ENCODE peak calls at places on chromosome 3, in six cellular contexts. R is HCT116, Y is HepG2, I is SK-N-SH, P is GM12878, B is H1. O is an unnamed sample.

GRCh38 chr3:110180733-110181132 is 843.4 kb upstream of the DPPA4 start:
- DNase-seq in I (no peak), Y (no peak), B (no peak), P (no peak), R (no peak), O (peak; percentile 19)

GRCh38 chr3:156474560-156475389 is 80.1 kb downstream of the SSR3 start:
- DNase-seq in B (no peak), Y (no peak), R (no peak), P (no peak), I (no peak), O (peak; percentile 52)

GRCh38 chr3:60755094-60755493 is 496.2 kb downstream of the FHIT start:
- DNase-seq in I (peak; percentile 22), B (peak; percentile 64), P (no peak), R (no peak), Y (peak; percentile 31), O (no peak)

GRCh38 chr3:144942093-144942492 is 970.5 kb downstream of the DIPK2A start:
- DNase-seq in B (no peak), R (no peak), P (no peak), I (no peak), Y (no peak), O (no peak)

GRCh38 chr3:165521131-165521871 is 315.9 kb downstream of the BCHE start:
- DNase-seq in R (no peak), I (no peak), Y (no peak), P (no peak), B (no peak), O (no peak)

GRCh38 chr3:194089357-194090177 is 46.4 kb upstream of the HES1 start:
- DNase-seq in P (no peak), R (peak; percentile 98), B (no peak), Y (peak; percentile 71), I (no peak), O (no peak)

GRCh38 chr3:156816091-156816793 is 9.9 kb upstream of the LEKR1 start:
- DNase-seq in Y (no peak), P (no peak), I (no peak), R (no peak), B (no peak), O (no peak)

GRCh38 chr3:171108066-171108465 is 81.5 kb upstream of the SLC2A2 start:
- DNase-seq in P (no peak), I (no peak), Y (no peak), R (peak; percentile 24), B (no peak), O (no peak)

GRCh38 chr3:157566596-157566995 is 63.4 kb upstream of the VEPH1 start:
- DNase-seq in I (no peak), P (no peak), B (no peak), Y (no peak), R (no peak), O (no peak)

GRCh38 chr3:68103811-68104210 is 449.4 kb upstream of the SUCLG2 start:
- DNase-seq in I (no peak), R (no peak), Y (no peak), P (no peak), B (no peak), O (no peak)

GRCh38 chr3:134617608-134618472 is 33.0 kb downstream of the KY start:
- DNase-seq in R (no peak), Y (no peak), I (no peak), B (peak; percentile 39), P (no peak), O (no peak)

GRCh38 chr3:148820885-148821284 is 6.7 kb upstream of the CPB1 start:
- DNase-seq in Y (no peak), I (no peak), R (no peak), B (no peak), P (no peak), O (no peak)

GRCh38 chr3:72888546-72889309 is 882 bp downstream of the GXYLT2 start:
- DNase-seq in B (peak; percentile 53), R (no peak), I (no peak), Y (peak; percentile 51), P (no peak), O (no peak)

GRCh38 chr3:2578560-2578959 is 479.9 kb downstream of the CNTN4 start:
- DNase-seq in R (no peak), I (no peak), B (no peak), P (no peak), Y (no peak), O (no peak)

GRCh38 chr3:55013145-55013544 is 85.3 kb upstream of the LRTM1 start:
- DNase-seq in P (no peak), B (no peak), Y (no peak), I (peak; percentile 10), R (no peak), O (peak; percentile 3)

GRCh38 chr3:54831091-54831490 is 96.8 kb downstream of the LRTM1 start:
- DNase-seq in R (no peak), Y (no peak), P (no peak), B (no peak), I (no peak), O (no peak)

GRCh38 chr3:42696356-42697301 is 6.0 kb downstream of the HHATL start:
- DNase-seq in Y (no peak), B (peak; percentile 14), I (peak; percentile 9), R (no peak), P (no peak), O (no peak)

GRCh38 chr3:97102641-97103040 is 288.2 kb downstream of the EPHA6 start:
- DNase-seq in R (no peak), B (no peak), I (no peak), Y (no peak), P (no peak), O (no peak)

GRCh38 chr3:42670051-42670576 is 15.2 kb upstream of the KLHL40 start:
- DNase-seq in B (no peak), Y (no peak), I (no peak), R (no peak), P (no peak), O (no peak)

GRCh38 chr3:129399895-129400357 is 28.5 kb downstream of the EFCAB12 start:
- DNase-seq in P (no peak), Y (no peak), R (peak; percentile 54), B (no peak), I (no peak), O (no peak)

GRCh38 chr3:43256714-43257461 is 29.5 kb upstream of the SNRK start:
- DNase-seq in P (no peak), B (no peak), R (no peak), Y (no peak), I (no peak), O (no peak)

GRCh38 chr3:123605789-123606234 is 21.0 kb upstream of the HACD2 start:
- DNase-seq in I (no peak), B (no peak), Y (peak; percentile 99), P (peak; percentile 55), R (peak; percentile 75), O (no peak)

GRCh38 chr3:105904251-105904650 is 35.4 kb upstream of the CBLB start:
- DNase-seq in Y (no peak), B (no peak), R (no peak), I (no peak), P (no peak), O (no peak)

GRCh38 chr3:188516515-188516914 is 362.6 kb downstream of the LPP start:
- DNase-seq in P (no peak), R (no peak), Y (no peak), I (no peak), B (no peak), O (no peak)

GRCh38 chr3:127394031-127394430 is 106.2 kb upstream of the PRR20G start:
- DNase-seq in Y (no peak), I (no peak), B (no peak), P (no peak), R (no peak), O (no peak)

GRCh38 chr3:14688525-14688924 is 13.6 kb downstream of the C3orf20 start:
- DNase-seq in B (no peak), I (no peak), P (peak; percentile 60), Y (no peak), R (no peak), O (no peak)
- TF ChIP-seq JUND in B (no peak), I (no peak), P (no peak), Y (no peak), R (no peak), O (no peak)

GRCh38 chr3:182921665-182922355 is 58.5 kb downstream of the DCUN1D1 start:
- DNase-seq in P (no peak), B (no peak), R (no peak), Y (no peak), I (no peak), O (no peak)

GRCh38 chr3:182917134-182917533 is 63.2 kb downstream of the DCUN1D1 start:
- DNase-seq in I (no peak), B (no peak), P (no peak), Y (no peak), R (no peak), O (no peak)

GRCh38 chr3:182925330-182925943 is 54.9 kb downstream of the DCUN1D1 start:
- DNase-seq in B (no peak), R (no peak), Y (no peak), I (no peak), P (peak; percentile 92), O (no peak)

GRCh38 chr3:182919866-182920357 is 60.4 kb downstream of the DCUN1D1 start:
- DNase-seq in P (no peak), R (no peak), Y (no peak), B (no peak), I (no peak), O (no peak)

DNA sequence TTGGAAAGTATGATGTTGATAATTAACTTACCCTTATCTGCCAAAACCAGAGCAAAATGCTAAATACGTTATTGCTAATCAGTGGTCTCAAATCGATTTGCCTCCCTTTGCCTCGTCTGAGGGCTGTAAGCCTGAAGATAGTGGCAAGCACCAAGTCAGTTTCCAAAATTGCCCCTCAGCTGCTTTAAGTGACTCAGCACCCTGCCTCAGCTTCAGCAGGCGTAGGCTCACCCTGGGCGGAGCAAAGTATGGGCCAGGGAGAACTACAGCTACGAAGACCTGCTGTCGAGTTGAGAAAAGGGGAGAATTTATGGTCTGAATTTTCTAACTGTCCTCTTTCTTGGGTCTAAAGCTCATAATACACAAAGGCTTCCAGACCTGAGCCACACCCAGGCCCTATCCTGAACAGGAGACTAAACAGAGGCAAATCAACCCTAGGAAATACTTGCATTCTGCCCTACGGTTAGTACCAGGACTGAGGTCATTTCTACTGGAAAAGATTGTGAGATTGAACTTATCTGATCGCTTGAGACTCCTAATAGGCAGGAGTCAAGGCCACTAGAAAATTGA is 59.7 kb downstream of the DCUN1D1 start:
- DNase-seq in I (no peak), P (no peak), B (peak; percentile 54), Y (no peak), R (peak; percentile 19), O (no peak)
- TF ChIP-seq JUND in I (no peak), P (no peak), B (no peak), Y (no peak), R (no peak), O (no peak)

DNA sequence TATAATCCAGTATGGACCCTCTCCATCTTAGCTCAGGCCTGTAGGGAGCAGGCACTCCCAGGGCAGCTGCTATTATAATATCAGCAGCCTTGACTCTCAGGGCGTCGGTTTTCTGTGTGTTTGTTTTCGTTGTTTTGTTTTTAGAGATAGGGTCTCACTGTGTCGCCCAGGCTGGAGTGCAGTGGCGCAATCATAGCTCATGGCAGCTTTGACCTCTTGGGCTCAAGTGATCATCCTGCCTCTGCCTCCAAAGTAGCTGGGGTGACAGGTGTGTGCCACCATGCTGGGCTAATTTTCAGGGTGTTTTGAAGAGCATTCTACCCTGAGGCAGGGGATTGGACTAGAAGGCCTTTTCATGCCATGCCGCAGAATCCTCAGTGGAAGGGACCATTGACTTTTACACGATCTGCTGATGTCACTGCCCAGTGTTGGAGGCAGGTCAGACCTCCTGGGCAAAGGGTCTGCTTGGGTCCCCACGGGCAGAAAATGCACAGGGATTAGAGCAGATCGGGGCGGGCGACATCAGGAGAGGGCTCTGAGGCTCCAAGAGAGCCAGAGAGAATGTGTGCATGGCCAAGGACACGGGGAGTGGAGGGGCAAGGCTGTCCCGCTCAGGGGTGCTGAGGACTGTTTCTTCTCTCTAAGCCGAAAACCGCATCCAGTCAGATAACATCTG is 7.8 kb downstream of the MELTF start:
- DNase-seq in P (no peak), I (peak; percentile 12), B (no peak), R (no peak), Y (no peak), O (no peak)
- TF ChIP-seq JUND in P (no peak), I (no peak), B (no peak), R (no peak), Y (no peak), O (no peak)

GRCh38 chr3:38111696-38112377 is 25.1 kb downstream of the ACAA1 start:
- DNase-seq in R (no peak), Y (no peak), B (no peak), I (no peak), P (no peak), O (no peak)
- TF ChIP-seq JUND in R (no peak), Y (no peak), B (no peak), I (no peak), P (no peak), O (no peak)

O was measured in T47D.